ENCODE peak calls at places on chromosome 7, in eight cellular contexts. Y is SW480; A is left cardiac atrium; F is prostate gland; V is heart right ventricle; C is neural crest cell; X is Panc1; B is effector memory CD4-positive, alpha-beta T cell. U is an unnamed sample.
A peak's percentile ranks its signal among the peaks of the same experiment; 100 is the strongest.

GRCh38 chr7:137538361-137538762 is 194.8 kb upstream of the PTN start:
- DNase-seq in Y (no peak), A (no peak), F (no peak), V (no peak), C (no peak), X (no peak), B (no peak), U (no peak)

GRCh38 chr7:148485618-148486017 is 104.9 kb upstream of the C7orf33 start:
- DNase-seq in Y (no peak), A (no peak), F (no peak), V (no peak), C (no peak), X (no peak), B (no peak), U (no peak)

GRCh38 chr7:40715053-40715430 is 580.2 kb downstream of the SUGCT start:
- DNase-seq in Y (no peak), A (no peak), F (no peak), V (no peak), C (no peak), X (no peak), B (no peak), U (no peak)

GRCh38 chr7:22141355-22141754 is 195.7 kb upstream of the CDCA7L start:
- DNase-seq in Y (no peak), A (no peak), F (no peak), V (no peak), C (no peak), X (no peak), B (no peak), U (no peak)

GRCh38 chr7:74452748-74453320 is 872 bp upstream of the GTF2IRD1 start:
- DNase-seq in Y (peak; percentile 91), A (no peak), F (no peak), V (no peak), C (no peak), X (no peak), B (peak; percentile 12), U (no peak)

GRCh38 chr7:107196834-107197610 is 28.2 kb downstream of the HBP1 start:
- DNase-seq in Y (no peak), A (no peak), F (no peak), V (no peak), C (no peak), X (no peak), B (no peak), U (no peak)

GRCh38 chr7:113710310-113711106 is 208.3 kb downstream of the PPP1R3A start:
- DNase-seq in Y (peak; percentile 64), A (no peak), F (peak; percentile 42), V (peak; percentile 44), C (peak; percentile 45), X (peak; percentile 86), B (peak; percentile 21), U (peak; percentile 76)

GRCh38 chr7:105199372-105199771 is 185.4 kb downstream of the KMT2E start:
- DNase-seq in Y (no peak), A (no peak), F (no peak), V (no peak), C (no peak), X (no peak), B (no peak), U (no peak)

GRCh38 chr7:121398246-121398645 is 2.1 kb upstream of the FAM3C start:
- DNase-seq in Y (peak; percentile 60), A (no peak), F (no peak), V (no peak), C (no peak), X (no peak), B (no peak), U (no peak)

GRCh38 chr7:2033586-2034135 is 199.1 kb downstream of the MAD1L1 start:
- DNase-seq in Y (no peak), A (peak; percentile 7), F (no peak), V (no peak), C (no peak), X (no peak), B (no peak), U (no peak)

GRCh38 chr7:144255471-144255897 is 9.1 kb downstream of the OR2A7 start:
- DNase-seq in Y (no peak), A (no peak), F (no peak), V (no peak), C (no peak), X (no peak), B (no peak), U (no peak)

GRCh38 chr7:85125679-85126078 is 61.2 kb downstream of the SEMA3D start:
- DNase-seq in Y (no peak), A (no peak), F (no peak), V (no peak), C (no peak), X (no peak), B (no peak), U (no peak)

GRCh38 chr7:154844499-154844898 is 158.4 kb downstream of the PAXIP1 start:
- DNase-seq in Y (no peak), A (no peak), F (no peak), V (no peak), C (no peak), X (no peak), B (no peak), U (no peak)

GRCh38 chr7:157397751-157398691 is 61.2 kb downstream of the DNAJB6 start:
- DNase-seq in Y (peak; percentile 46), A (peak; percentile 74), F (no peak), V (peak; percentile 62), C (peak; percentile 29), X (no peak), B (no peak), U (no peak)

GRCh38 chr7:141072548-141073172 is 1.2 kb upstream of the TMEM178B start:
- DNase-seq in Y (no peak), A (peak; percentile 65), F (peak; percentile 79), V (peak; percentile 71), C (peak; percentile 48), X (no peak), B (no peak), U (no peak)

GRCh38 chr7:193538-194256 is 1.3 kb downstream of the FAM20C start:
- DNase-seq in Y (no peak), A (no peak), F (no peak), V (no peak), C (no peak), X (no peak), B (no peak), U (no peak)